ENCODE peak calls at places on chromosome 6, in five cellular contexts. One of them, this sample, is unnamed.

GRCh38 chr6:36733300-36733699 is 35.7 kb downstream of the RAB44 start:
- DNase-seq in AG09319: no peak
- DNase-seq in spleen: peak; percentile 12
- DNase-seq in ovary: no peak
- DNase-seq in endodermal cell: no peak
- DNase-seq in this sample: no peak

GRCh38 chr6:22227824-22228610 is 68.8 kb downstream of the PRL start:
- DNase-seq in AG09319: no peak
- DNase-seq in spleen: no peak
- DNase-seq in ovary: no peak
- DNase-seq in endodermal cell: no peak
- DNase-seq in this sample: no peak

GRCh38 chr6:160088069-160088773 is 33.4 kb upstream of the SLC22A1 start:
- DNase-seq in AG09319: peak; percentile 73
- DNase-seq in spleen: no peak
- DNase-seq in ovary: peak; percentile 83
- DNase-seq in endodermal cell: peak; percentile 85
- DNase-seq in this sample: no peak

GRCh38 chr6:75084872-75085381 is 120.9 kb downstream of the COL12A1 start:
- DNase-seq in AG09319: no peak
- DNase-seq in spleen: no peak
- DNase-seq in ovary: peak; percentile 71
- DNase-seq in endodermal cell: peak; percentile 81
- DNase-seq in this sample: no peak

GRCh38 chr6:93418113-93418447 is 1.3 kb downstream of the EPHA7 start:
- DNase-seq in AG09319: no peak
- DNase-seq in spleen: no peak
- DNase-seq in ovary: no peak
- DNase-seq in endodermal cell: no peak
- DNase-seq in this sample: no peak

GRCh38 chr6:113767985-113768384 is 89.2 kb upstream of the MARCKS start:
- DNase-seq in AG09319: no peak
- DNase-seq in spleen: no peak
- DNase-seq in ovary: no peak
- DNase-seq in endodermal cell: no peak
- DNase-seq in this sample: no peak

GRCh38 chr6:11363881-11364576 is 131.6 kb upstream of the NEDD9 start:
- DNase-seq in AG09319: no peak
- DNase-seq in spleen: no peak
- DNase-seq in ovary: no peak
- DNase-seq in endodermal cell: peak; percentile 24
- DNase-seq in this sample: no peak

GRCh38 chr6:154653853-154654252 is 79.4 kb upstream of the SCAF8 start:
- DNase-seq in AG09319: peak; percentile 51
- DNase-seq in spleen: no peak
- DNase-seq in ovary: no peak
- DNase-seq in endodermal cell: no peak
- DNase-seq in this sample: no peak

GRCh38 chr6:25175216-25175615 is 104.0 kb upstream of the CARMIL1 start:
- DNase-seq in AG09319: no peak
- DNase-seq in spleen: no peak
- DNase-seq in ovary: no peak
- DNase-seq in endodermal cell: no peak
- DNase-seq in this sample: no peak

GRCh38 chr6:38234934-38235678 is 404.6 kb downstream of the BTBD9 start:
- DNase-seq in AG09319: no peak
- DNase-seq in spleen: no peak
- DNase-seq in ovary: no peak
- DNase-seq in endodermal cell: peak; percentile 49
- DNase-seq in this sample: no peak

GRCh38 chr6:169791721-169792131 is 40.3 kb downstream of the ERMARD start:
- DNase-seq in AG09319: no peak
- DNase-seq in spleen: no peak
- DNase-seq in ovary: no peak
- DNase-seq in endodermal cell: peak; percentile 33
- DNase-seq in this sample: no peak

GRCh38 chr6:79453558-79454042 is 83.6 kb downstream of the LCA5 start:
- DNase-seq in AG09319: no peak
- DNase-seq in spleen: no peak
- DNase-seq in ovary: no peak
- DNase-seq in endodermal cell: no peak
- DNase-seq in this sample: no peak

GRCh38 chr6:54970337-54970736 is 123.8 kb downstream of the FAM83B start:
- DNase-seq in AG09319: no peak
- DNase-seq in spleen: no peak
- DNase-seq in ovary: no peak
- DNase-seq in endodermal cell: no peak
- DNase-seq in this sample: no peak

DNA sequence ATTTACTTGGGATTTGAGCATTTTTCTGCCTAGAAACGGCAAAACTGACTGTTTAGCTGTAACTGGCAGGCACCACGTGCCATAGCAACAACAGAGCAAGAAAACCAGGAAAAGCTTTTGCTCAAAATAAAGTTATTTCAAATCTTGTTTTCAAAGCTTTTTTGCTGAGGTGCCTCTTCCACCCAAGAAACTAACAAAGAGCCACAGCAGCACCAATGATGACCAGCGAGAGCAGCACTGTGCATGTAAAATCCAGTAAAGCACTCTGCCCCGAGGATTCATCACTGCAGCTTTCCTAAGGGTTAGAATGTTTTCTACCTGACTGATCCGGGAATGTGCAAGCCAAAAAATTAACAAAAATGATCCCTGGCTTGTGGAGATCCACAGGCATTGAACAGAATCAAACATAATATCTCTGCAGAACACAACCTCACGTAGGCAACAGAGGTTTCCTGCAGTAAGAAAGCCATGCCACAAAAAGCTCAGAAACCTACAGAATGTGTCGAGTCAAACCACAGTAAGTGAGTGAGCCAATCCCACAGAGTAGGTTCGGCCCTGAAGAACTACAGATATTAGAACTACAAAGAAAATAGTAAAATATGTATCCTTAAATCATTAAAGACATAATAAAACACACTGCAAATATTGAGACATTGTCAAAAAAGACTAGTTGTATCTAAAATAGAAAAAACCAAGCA is 7.4 kb upstream of the ULBP3 start:
- DNase-seq in AG09319: no peak
- DNase-seq in spleen: no peak
- DNase-seq in ovary: no peak
- DNase-seq in endodermal cell: no peak
- DNase-seq in this sample: no peak
- TF ChIP-seq CTCF in AG09319: no peak
- TF ChIP-seq CTCF in spleen: no peak
- TF ChIP-seq CTCF in ovary: no peak
- TF ChIP-seq CTCF in endodermal cell: peak; percentile 55
- TF ChIP-seq CTCF in this sample: no peak

GRCh38 chr6:15442467-15442866 is 196.6 kb downstream of the JARID2 start:
- DNase-seq in AG09319: no peak
- DNase-seq in spleen: no peak
- DNase-seq in ovary: no peak
- DNase-seq in endodermal cell: no peak
- DNase-seq in this sample: no peak

GRCh38 chr6:15447546-15448232 is 201.8 kb downstream of the JARID2 start:
- DNase-seq in AG09319: no peak
- DNase-seq in spleen: no peak
- DNase-seq in ovary: no peak
- DNase-seq in endodermal cell: peak; percentile 47
- DNase-seq in this sample: no peak

GRCh38 chr6:15444081-15444731 is 198.3 kb downstream of the JARID2 start:
- DNase-seq in AG09319: no peak
- DNase-seq in spleen: no peak
- DNase-seq in ovary: peak; percentile 41
- DNase-seq in endodermal cell: no peak
- DNase-seq in this sample: no peak

GRCh38 chr6:15443119-15443518 is 197.2 kb downstream of the JARID2 start:
- DNase-seq in AG09319: peak; percentile 55
- DNase-seq in spleen: no peak
- DNase-seq in ovary: no peak
- DNase-seq in endodermal cell: no peak
- DNase-seq in this sample: no peak

GRCh38 chr6:15444881-15445280 is 199.0 kb downstream of the JARID2 start:
- DNase-seq in AG09319: no peak
- DNase-seq in spleen: no peak
- DNase-seq in ovary: no peak
- DNase-seq in endodermal cell: peak; percentile 41
- DNase-seq in this sample: no peak
- TF ChIP-seq CTCF in AG09319: no peak
- TF ChIP-seq CTCF in spleen: peak; percentile 10
- TF ChIP-seq CTCF in ovary: no peak
- TF ChIP-seq CTCF in endodermal cell: peak; percentile 67
- TF ChIP-seq CTCF in this sample: no peak

GRCh38 chr6:85017352-85017751 is 253.0 kb upstream of the TBX18 start:
- DNase-seq in AG09319: no peak
- DNase-seq in spleen: no peak
- DNase-seq in ovary: no peak
- DNase-seq in endodermal cell: no peak
- DNase-seq in this sample: no peak

GRCh38 chr6:85015396-85015990 is 251.1 kb upstream of the TBX18 start:
- DNase-seq in AG09319: peak; percentile 5
- DNase-seq in spleen: no peak
- DNase-seq in ovary: peak; percentile 31
- DNase-seq in endodermal cell: peak; percentile 92
- DNase-seq in this sample: no peak
- TF ChIP-seq CTCF in AG09319: peak; percentile 75
- TF ChIP-seq CTCF in spleen: no peak
- TF ChIP-seq CTCF in ovary: peak; percentile 23
- TF ChIP-seq CTCF in endodermal cell: peak; percentile 95
- TF ChIP-seq CTCF in this sample: no peak

DNA sequence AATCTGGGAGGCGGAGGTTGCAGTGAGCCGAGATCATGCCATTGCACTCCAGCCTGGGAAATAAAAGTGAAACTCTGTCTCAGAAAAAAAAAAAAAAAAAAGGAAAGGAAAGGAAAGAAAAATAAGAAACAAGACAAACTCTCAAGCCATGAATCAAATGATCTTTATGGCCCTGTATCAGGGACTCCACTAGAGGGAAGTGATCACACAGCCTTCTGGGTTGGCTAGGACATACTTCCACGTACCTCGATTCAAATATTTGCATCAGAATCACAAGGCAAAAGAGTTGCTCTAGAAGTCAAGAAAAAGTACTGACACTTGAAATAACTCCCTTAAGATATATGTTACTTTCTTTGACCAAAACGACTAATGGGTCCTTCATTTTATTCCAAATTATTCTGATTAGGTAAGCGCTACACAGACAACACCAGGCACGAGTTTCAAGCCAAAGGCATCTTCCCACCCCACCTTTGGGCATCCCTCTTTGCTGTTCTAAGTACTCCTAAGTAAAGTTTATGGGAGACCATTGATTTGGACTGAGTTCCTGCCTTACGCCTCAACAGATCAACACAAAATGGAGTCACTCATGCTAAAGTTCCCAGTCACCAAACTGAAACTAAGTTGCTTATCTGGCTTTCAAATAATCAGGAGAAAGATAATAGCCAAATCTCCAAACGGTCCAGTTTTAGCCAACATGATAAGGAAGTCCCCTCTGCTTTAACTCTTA is 77.5 kb upstream of the NT5E start:
- DNase-seq in AG09319: no peak
- DNase-seq in spleen: no peak
- DNase-seq in ovary: no peak
- DNase-seq in endodermal cell: no peak
- DNase-seq in this sample: no peak
- TF ChIP-seq CTCF in AG09319: no peak
- TF ChIP-seq CTCF in spleen: no peak
- TF ChIP-seq CTCF in ovary: no peak
- TF ChIP-seq CTCF in endodermal cell: no peak
- TF ChIP-seq CTCF in this sample: no peak

GRCh38 chr6:137870744-137871247 is 3.7 kb downstream of the TNFAIP3 start:
- DNase-seq in AG09319: no peak
- DNase-seq in spleen: no peak
- DNase-seq in ovary: no peak
- DNase-seq in endodermal cell: no peak
- DNase-seq in this sample: no peak
- TF ChIP-seq CTCF in AG09319: no peak
- TF ChIP-seq CTCF in spleen: peak; percentile 17
- TF ChIP-seq CTCF in ovary: peak; percentile 24
- TF ChIP-seq CTCF in endodermal cell: peak; percentile 38
- TF ChIP-seq CTCF in this sample: no peak

DNA sequence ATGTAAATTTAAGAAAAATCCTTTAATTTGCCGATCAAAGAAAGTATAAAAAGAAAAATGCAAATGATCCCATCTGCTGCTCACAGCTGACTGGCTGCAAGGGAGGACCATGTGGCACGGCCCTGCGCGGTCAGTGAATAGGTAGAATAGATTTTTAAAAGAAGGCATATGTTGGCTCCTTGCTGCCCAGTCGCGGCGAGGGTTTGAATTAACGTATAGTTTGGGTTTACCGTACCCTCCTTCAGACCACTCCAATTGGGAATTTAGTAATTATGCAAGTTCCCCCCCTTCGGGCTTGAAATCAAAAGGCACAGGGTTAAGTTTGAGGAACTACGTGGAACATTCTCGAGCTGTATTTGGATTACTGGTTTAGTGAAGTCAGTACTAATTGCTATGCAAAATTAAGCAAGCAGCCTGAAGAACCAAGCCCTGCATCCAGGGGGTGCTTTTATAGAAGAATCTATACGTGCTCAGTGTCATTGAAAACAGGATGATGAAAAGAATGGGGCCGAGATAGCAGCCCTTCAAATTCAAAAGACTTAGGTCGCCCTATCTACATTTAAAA is 1.1 kb upstream of the BEND3 start:
- DNase-seq in AG09319: no peak
- DNase-seq in spleen: no peak
- DNase-seq in ovary: no peak
- DNase-seq in endodermal cell: peak; percentile 85
- DNase-seq in this sample: peak; percentile 26
- TF ChIP-seq CTCF in AG09319: no peak
- TF ChIP-seq CTCF in spleen: no peak
- TF ChIP-seq CTCF in ovary: no peak
- TF ChIP-seq CTCF in endodermal cell: peak; percentile 51
- TF ChIP-seq CTCF in this sample: no peak

GRCh38 chr6:30075987-30076311 is 380 bp upstream of the RNF39 start:
- DNase-seq in AG09319: no peak
- DNase-seq in spleen: no peak
- DNase-seq in ovary: no peak
- DNase-seq in endodermal cell: no peak
- DNase-seq in this sample: no peak
- TF ChIP-seq CTCF in AG09319: no peak
- TF ChIP-seq CTCF in spleen: no peak
- TF ChIP-seq CTCF in ovary: no peak
- TF ChIP-seq CTCF in endodermal cell: no peak
- TF ChIP-seq CTCF in this sample: no peak

DNA sequence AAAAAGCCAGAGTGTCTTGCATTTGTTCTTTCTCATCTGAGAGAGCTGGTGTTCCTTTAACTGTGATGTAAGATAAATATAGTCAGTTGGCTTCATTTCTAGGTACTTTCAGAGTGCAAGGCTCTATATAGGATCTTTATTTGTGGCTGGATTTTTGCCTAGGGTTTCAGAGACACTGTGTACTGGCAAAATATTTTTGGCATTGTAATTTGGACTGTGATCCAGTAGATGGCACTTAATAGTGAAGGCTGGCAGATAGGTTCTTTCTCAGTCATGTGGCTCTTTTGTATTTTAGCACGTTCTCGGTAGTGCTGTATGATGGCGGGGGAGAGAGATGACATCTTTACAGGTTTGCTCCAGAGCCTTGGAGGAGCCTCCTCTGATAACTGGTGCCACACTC is 26.8 kb upstream of the SLC35B3 start:
- DNase-seq in AG09319: no peak
- DNase-seq in spleen: no peak
- DNase-seq in ovary: no peak
- DNase-seq in endodermal cell: no peak
- DNase-seq in this sample: no peak
- TF ChIP-seq CTCF in AG09319: no peak
- TF ChIP-seq CTCF in spleen: no peak
- TF ChIP-seq CTCF in ovary: no peak
- TF ChIP-seq CTCF in endodermal cell: no peak
- TF ChIP-seq CTCF in this sample: no peak

GRCh38 chr6:19873031-19873430 is 35.9 kb downstream of the ID4 start:
- DNase-seq in AG09319: no peak
- DNase-seq in spleen: no peak
- DNase-seq in ovary: no peak
- DNase-seq in endodermal cell: no peak
- DNase-seq in this sample: no peak
- TF ChIP-seq CTCF in AG09319: no peak
- TF ChIP-seq CTCF in spleen: no peak
- TF ChIP-seq CTCF in ovary: no peak
- TF ChIP-seq CTCF in endodermal cell: peak; percentile 61
- TF ChIP-seq CTCF in this sample: no peak

This sample was measured in activated B cell treated with CpG ODN at 0.5 μM for 24 hours.